ENCODE peak calls at places on chromosomes 16 and 17, in six cellular contexts. V is fibroblast of villous mesenchyme, H is lower lobe of right lung, C is body of pancreas, L is choroid plexus epithelial cell, P is GM23338. N is an unnamed sample.

GRCh38 chr17:27496501-27496943 is 40.3 kb downstream of the KSR1 start:
- DNase-seq in V (no peak), H (no peak), C (peak; percentile 82), L (no peak), P (peak; percentile 69), N (no peak)

GRCh38 chr17:66548659-66549311 is 246.4 kb downstream of the PRKCA start:
- DNase-seq in V (peak; percentile 60), H (no peak), C (no peak), L (peak; percentile 59), P (no peak), N (no peak)

GRCh38 chr17:34639706-34640425 is 60.5 kb downstream of the TMEM132E start:
- DNase-seq in V (no peak), H (peak; percentile 26), C (no peak), L (no peak), P (no peak), N (no peak)

GRCh38 chr16:27417047-27417671 is 15.2 kb downstream of the IL21R start:
- DNase-seq in V (no peak), H (no peak), C (no peak), L (no peak), P (no peak), N (no peak)

GRCh38 chr17:27384261-27384701 is 72.0 kb upstream of the KSR1 start:
- DNase-seq in V (peak; percentile 54), H (no peak), C (peak; percentile 69), L (peak; percentile 73), P (no peak), N (no peak)

GRCh38 chr17:42779942-42780815 is at the start of gene WNK4:
- DNase-seq in V (peak; percentile 37), H (no peak), C (no peak), L (no peak), P (peak; percentile 69), N (peak; percentile 32)

GRCh38 chr17:40178021-40178601 is 841 bp downstream of the RAPGEFL1 start:
- DNase-seq in V (no peak), H (no peak), C (no peak), L (no peak), P (peak; percentile 78), N (no peak)

GRCh38 chr16:77212736-77213541 is 13.7 kb downstream of the SYCE1L start:
- DNase-seq in V (peak; percentile 16), H (peak; percentile 80), C (peak; percentile 63), L (peak; percentile 45), P (peak; percentile 84), N (peak; percentile 64)

GRCh38 chr17:81898885-81899284 is 3.2 kb upstream of the NPB start:
- DNase-seq in V (no peak), H (no peak), C (no peak), L (no peak), P (no peak), N (no peak)

GRCh38 chr16:30185141-30185682 is 1.8 kb downstream of the CORO1A start:
- DNase-seq in V (no peak), H (peak; percentile 47), C (peak; percentile 12), L (no peak), P (no peak), N (no peak)

GRCh38 chr16:932831-933330 is 37.9 kb downstream of the LMF1 start:
- DNase-seq in V (no peak), H (no peak), C (no peak), L (no peak), P (no peak), N (no peak)
- TF ChIP-seq CTCF in V (no peak), H (no peak), C (no peak), L (no peak), P (no peak), N (no peak)

GRCh38 chr17:7351665-7352558 is at the start of gene KCTD11:
- DNase-seq in V (peak; percentile 90), H (peak; percentile 95), C (peak; percentile 93), L (peak; percentile 90), P (peak; percentile 94), N (peak; percentile 61)
- TF ChIP-seq CTCF in V (peak; percentile 47), H (peak; percentile 43), C (peak; percentile 21), L (peak; percentile 72), P (peak; percentile 73), N (no peak)

GRCh38 chr17:2842464-2842863 is 46.2 kb downstream of the RAP1GAP2 start:
- DNase-seq in V (no peak), H (no peak), C (no peak), L (no peak), P (no peak), N (no peak)

GRCh38 chr17:2835791-2836190 is 39.6 kb downstream of the RAP1GAP2 start:
- DNase-seq in V (no peak), H (no peak), C (no peak), L (no peak), P (no peak), N (no peak)

GRCh38 chr17:2841606-2842005 is 45.4 kb downstream of the RAP1GAP2 start:
- DNase-seq in V (no peak), H (no peak), C (no peak), L (no peak), P (no peak), N (no peak)

DNA sequence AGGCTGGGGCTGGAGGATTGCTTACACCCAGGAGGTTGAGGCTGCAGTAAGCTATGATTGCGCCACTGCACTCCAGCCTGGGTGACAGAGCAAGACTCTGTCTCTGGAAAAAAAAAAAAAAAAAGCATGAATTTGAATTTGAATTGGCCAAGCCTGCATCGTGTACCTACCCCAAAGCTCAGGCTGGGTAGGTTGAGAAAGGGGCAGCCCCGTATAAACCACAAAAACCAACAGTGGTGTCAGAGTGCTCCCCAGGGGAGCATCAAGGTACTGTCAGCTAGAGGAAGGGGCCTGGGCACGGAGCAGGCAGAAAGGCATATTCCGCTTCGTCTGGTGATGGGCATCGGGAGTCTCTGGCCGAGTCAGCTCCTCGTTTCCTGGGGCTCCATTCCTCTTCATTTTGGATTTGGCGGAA is 40.9 kb downstream of the RAP1GAP2 start:
- DNase-seq in V (no peak), H (no peak), C (no peak), L (no peak), P (peak; percentile 40), N (no peak)
- TF ChIP-seq CTCF in V (no peak), H (no peak), C (no peak), L (no peak), P (peak; percentile 35), N (no peak)

GRCh38 chr16:49352923-49353322 is 20.7 kb upstream of the C16orf78 start:
- DNase-seq in V (no peak), H (no peak), C (no peak), L (peak; percentile 14), P (peak; percentile 83), N (peak; percentile 49)
- TF ChIP-seq CTCF in V (no peak), H (no peak), C (no peak), L (peak; percentile 44), P (peak; percentile 74), N (peak; percentile 38)

GRCh38 chr17:50596191-50597037 is 35.9 kb downstream of the CACNA1G start:
- DNase-seq in V (peak; percentile 7), H (no peak), C (no peak), L (peak; percentile 4), P (peak; percentile 91), N (peak; percentile 65)
- TF ChIP-seq CTCF in V (peak; percentile 35), H (peak; percentile 21), C (no peak), L (peak; percentile 37), P (peak; percentile 81), N (peak; percentile 54)

N was measured in endothelial cell.